ENCODE peak calls at places on chromosomes 13 and 19, in seven cellular contexts. One of them, this sample, is unnamed.

GRCh38 chr13:29923554-29924481 is 73.4 kb upstream of the UBL3 start:
- DNase-seq in sigmoid colon: peak; percentile 90
- DNase-seq in Peyer's patch: peak; percentile 86
- DNase-seq in endodermal cell: peak; percentile 93
- DNase-seq in cardiac muscle cell: peak; percentile 95
- DNase-seq in CD8-positive, alpha-beta T cell: peak; percentile 69
- DNase-seq in IMR-90: peak; percentile 99
- DNase-seq in this sample: peak; percentile 96

GRCh38 chr13:99043700-99044300 is 65.9 kb upstream of the DOCK9 start:
- DNase-seq in sigmoid colon: no peak
- DNase-seq in Peyer's patch: no peak
- DNase-seq in endodermal cell: no peak
- DNase-seq in cardiac muscle cell: no peak
- DNase-seq in CD8-positive, alpha-beta T cell: peak; percentile 31
- DNase-seq in IMR-90: no peak
- DNase-seq in this sample: no peak

GRCh38 chr19:23145617-23146415 is 29.0 kb downstream of the ZNF730 start:
- DNase-seq in sigmoid colon: no peak
- DNase-seq in Peyer's patch: no peak
- DNase-seq in endodermal cell: no peak
- DNase-seq in cardiac muscle cell: no peak
- DNase-seq in CD8-positive, alpha-beta T cell: no peak
- DNase-seq in IMR-90: no peak
- DNase-seq in this sample: no peak

GRCh38 chr13:20411638-20412342 is 113.9 kb downstream of the CRYL1 start:
- DNase-seq in sigmoid colon: no peak
- DNase-seq in Peyer's patch: no peak
- DNase-seq in endodermal cell: no peak
- DNase-seq in cardiac muscle cell: no peak
- DNase-seq in CD8-positive, alpha-beta T cell: no peak
- DNase-seq in IMR-90: no peak
- DNase-seq in this sample: no peak

GRCh38 chr19:1901940-1902404 is 3.2 kb upstream of the ADAT3 start:
- DNase-seq in sigmoid colon: peak; percentile 77
- DNase-seq in Peyer's patch: no peak
- DNase-seq in endodermal cell: no peak
- DNase-seq in cardiac muscle cell: no peak
- DNase-seq in CD8-positive, alpha-beta T cell: no peak
- DNase-seq in IMR-90: no peak
- DNase-seq in this sample: no peak

GRCh38 chr13:40149611-40150283 is 494.3 kb downstream of the COG6 start:
- DNase-seq in sigmoid colon: peak; percentile 79
- DNase-seq in Peyer's patch: no peak
- DNase-seq in endodermal cell: no peak
- DNase-seq in cardiac muscle cell: peak; percentile 88
- DNase-seq in CD8-positive, alpha-beta T cell: no peak
- DNase-seq in IMR-90: peak; percentile 53
- DNase-seq in this sample: peak; percentile 86

GRCh38 chr19:45793178-45793564 is 526 bp upstream of the DMWD start:
- DNase-seq in sigmoid colon: no peak
- DNase-seq in Peyer's patch: no peak
- DNase-seq in endodermal cell: no peak
- DNase-seq in cardiac muscle cell: no peak
- DNase-seq in CD8-positive, alpha-beta T cell: no peak
- DNase-seq in IMR-90: no peak
- DNase-seq in this sample: no peak

GRCh38 chr13:40974460-40975407 is 44.4 kb downstream of the ELF1 start:
- DNase-seq in sigmoid colon: no peak
- DNase-seq in Peyer's patch: no peak
- DNase-seq in endodermal cell: peak; percentile 64
- DNase-seq in cardiac muscle cell: peak; percentile 89
- DNase-seq in CD8-positive, alpha-beta T cell: no peak
- DNase-seq in IMR-90: peak; percentile 66
- DNase-seq in this sample: peak; percentile 50

GRCh38 chr19:5128251-5128931 is 159.5 kb downstream of the KDM4B start:
- DNase-seq in sigmoid colon: peak; percentile 85
- DNase-seq in Peyer's patch: no peak
- DNase-seq in endodermal cell: peak; percentile 87
- DNase-seq in cardiac muscle cell: peak; percentile 92
- DNase-seq in CD8-positive, alpha-beta T cell: no peak
- DNase-seq in IMR-90: peak; percentile 75
- DNase-seq in this sample: peak; percentile 83

GRCh38 chr13:42878721-42879120 is 97.3 kb downstream of the FAM216B start:
- DNase-seq in sigmoid colon: no peak
- DNase-seq in Peyer's patch: no peak
- DNase-seq in endodermal cell: no peak
- DNase-seq in cardiac muscle cell: peak; percentile 62
- DNase-seq in CD8-positive, alpha-beta T cell: no peak
- DNase-seq in IMR-90: no peak
- DNase-seq in this sample: no peak

GRCh38 chr13:71968025-71968424 is 101.0 kb upstream of the DACH1 start:
- DNase-seq in sigmoid colon: no peak
- DNase-seq in Peyer's patch: no peak
- DNase-seq in endodermal cell: peak; percentile 70
- DNase-seq in cardiac muscle cell: no peak
- DNase-seq in CD8-positive, alpha-beta T cell: no peak
- DNase-seq in IMR-90: no peak
- DNase-seq in this sample: peak; percentile 16

GRCh38 chr19:13887529-13887928 is 10.6 kb downstream of the NANOS3 start:
- DNase-seq in sigmoid colon: no peak
- DNase-seq in Peyer's patch: no peak
- DNase-seq in endodermal cell: no peak
- DNase-seq in cardiac muscle cell: peak; percentile 36
- DNase-seq in CD8-positive, alpha-beta T cell: no peak
- DNase-seq in IMR-90: peak; percentile 15
- DNase-seq in this sample: no peak

GRCh38 chr13:61110804-61111203 is 304.8 kb downstream of the PCDH20 start:
- DNase-seq in sigmoid colon: no peak
- DNase-seq in Peyer's patch: no peak
- DNase-seq in endodermal cell: no peak
- DNase-seq in cardiac muscle cell: no peak
- DNase-seq in CD8-positive, alpha-beta T cell: no peak
- DNase-seq in IMR-90: no peak
- DNase-seq in this sample: no peak

GRCh38 chr19:38869836-38870607 is 8.1 kb downstream of the RINL start:
- DNase-seq in sigmoid colon: peak; percentile 94
- DNase-seq in Peyer's patch: peak; percentile 86
- DNase-seq in endodermal cell: peak; percentile 91
- DNase-seq in cardiac muscle cell: peak; percentile 82
- DNase-seq in CD8-positive, alpha-beta T cell: peak; percentile 97
- DNase-seq in IMR-90: peak; percentile 45
- DNase-seq in this sample: peak; percentile 18

GRCh38 chr13:29849071-29849541 is 1.3 kb downstream of the UBL3 start:
- DNase-seq in sigmoid colon: no peak
- DNase-seq in Peyer's patch: peak; percentile 54
- DNase-seq in endodermal cell: peak; percentile 53
- DNase-seq in cardiac muscle cell: peak; percentile 12
- DNase-seq in CD8-positive, alpha-beta T cell: peak; percentile 52
- DNase-seq in IMR-90: peak; percentile 22
- DNase-seq in this sample: peak; percentile 17

GRCh38 chr19:38401148-38401547 is 1.7 kb upstream of the FAM98C start:
- DNase-seq in sigmoid colon: no peak
- DNase-seq in Peyer's patch: no peak
- DNase-seq in endodermal cell: no peak
- DNase-seq in cardiac muscle cell: peak; percentile 48
- DNase-seq in CD8-positive, alpha-beta T cell: no peak
- DNase-seq in IMR-90: peak; percentile 50
- DNase-seq in this sample: peak; percentile 14

GRCh38 chr13:75458696-75459422 is 23.1 kb downstream of the TBC1D4 start:
- DNase-seq in sigmoid colon: no peak
- DNase-seq in Peyer's patch: no peak
- DNase-seq in endodermal cell: peak; percentile 59
- DNase-seq in cardiac muscle cell: no peak
- DNase-seq in CD8-positive, alpha-beta T cell: no peak
- DNase-seq in IMR-90: no peak
- DNase-seq in this sample: no peak

GRCh38 chr19:36140289-36141038 is 598 bp downstream of the CAPNS1 start:
- DNase-seq in sigmoid colon: peak; percentile 78
- DNase-seq in Peyer's patch: no peak
- DNase-seq in endodermal cell: peak; percentile 87
- DNase-seq in cardiac muscle cell: peak; percentile 58
- DNase-seq in CD8-positive, alpha-beta T cell: no peak
- DNase-seq in IMR-90: peak; percentile 52
- DNase-seq in this sample: peak; percentile 62

GRCh38 chr19:7831452-7831851 is 1.4 kb downstream of the EVI5L start:
- DNase-seq in sigmoid colon: no peak
- DNase-seq in Peyer's patch: no peak
- DNase-seq in endodermal cell: peak; percentile 86
- DNase-seq in cardiac muscle cell: peak; percentile 43
- DNase-seq in CD8-positive, alpha-beta T cell: no peak
- DNase-seq in IMR-90: peak; percentile 34
- DNase-seq in this sample: no peak

GRCh38 chr19:41226053-41226873 is 7.2 kb downstream of the AXL start:
- DNase-seq in sigmoid colon: peak; percentile 90
- DNase-seq in Peyer's patch: peak; percentile 84
- DNase-seq in endodermal cell: peak; percentile 87
- DNase-seq in cardiac muscle cell: peak; percentile 93
- DNase-seq in CD8-positive, alpha-beta T cell: peak; percentile 62
- DNase-seq in IMR-90: peak; percentile 82
- DNase-seq in this sample: peak; percentile 66

GRCh38 chr13:105442941-105443340 is 1092.5 kb downstream of the EFNB2 start:
- DNase-seq in sigmoid colon: no peak
- DNase-seq in Peyer's patch: no peak
- DNase-seq in endodermal cell: no peak
- DNase-seq in cardiac muscle cell: peak; percentile 96
- DNase-seq in CD8-positive, alpha-beta T cell: no peak
- DNase-seq in IMR-90: peak; percentile 100
- DNase-seq in this sample: peak; percentile 97

GRCh38 chr19:15524781-15525180 is 16.5 kb downstream of the CYP4F22 start:
- DNase-seq in sigmoid colon: no peak
- DNase-seq in Peyer's patch: no peak
- DNase-seq in endodermal cell: no peak
- DNase-seq in cardiac muscle cell: no peak
- DNase-seq in CD8-positive, alpha-beta T cell: no peak
- DNase-seq in IMR-90: no peak
- DNase-seq in this sample: no peak

GRCh38 chr13:47288546-47288945 is 391.7 kb upstream of the HTR2A start:
- DNase-seq in sigmoid colon: no peak
- DNase-seq in Peyer's patch: no peak
- DNase-seq in endodermal cell: no peak
- DNase-seq in cardiac muscle cell: no peak
- DNase-seq in CD8-positive, alpha-beta T cell: no peak
- DNase-seq in IMR-90: peak; percentile 5
- DNase-seq in this sample: peak; percentile 42

GRCh38 chr13:45511310-45512147 is 46.8 kb downstream of the COG3 start:
- DNase-seq in sigmoid colon: no peak
- DNase-seq in Peyer's patch: no peak
- DNase-seq in endodermal cell: no peak
- DNase-seq in cardiac muscle cell: peak; percentile 85
- DNase-seq in CD8-positive, alpha-beta T cell: no peak
- DNase-seq in IMR-90: peak; percentile 83
- DNase-seq in this sample: peak; percentile 53
- H3K36me3 ChIP-seq in sigmoid colon: peaks cover 33% of the 10 kb centered on the region
- H3K36me3 ChIP-seq in Peyer's patch: peaks cover 3% of the 10 kb centered on the region
- H3K36me3 ChIP-seq in endodermal cell: peaks cover 78% of the 10 kb centered on the region
- H3K36me3 ChIP-seq in cardiac muscle cell: peaks cover 35% of the 10 kb centered on the region
- H3K36me3 ChIP-seq in CD8-positive, alpha-beta T cell: peaks cover 31% of the 10 kb centered on the region
- H3K36me3 ChIP-seq in IMR-90: peaks cover 33% of the 10 kb centered on the region
- H3K36me3 ChIP-seq in this sample: peaks cover 42% of the 10 kb centered on the region

DNA sequence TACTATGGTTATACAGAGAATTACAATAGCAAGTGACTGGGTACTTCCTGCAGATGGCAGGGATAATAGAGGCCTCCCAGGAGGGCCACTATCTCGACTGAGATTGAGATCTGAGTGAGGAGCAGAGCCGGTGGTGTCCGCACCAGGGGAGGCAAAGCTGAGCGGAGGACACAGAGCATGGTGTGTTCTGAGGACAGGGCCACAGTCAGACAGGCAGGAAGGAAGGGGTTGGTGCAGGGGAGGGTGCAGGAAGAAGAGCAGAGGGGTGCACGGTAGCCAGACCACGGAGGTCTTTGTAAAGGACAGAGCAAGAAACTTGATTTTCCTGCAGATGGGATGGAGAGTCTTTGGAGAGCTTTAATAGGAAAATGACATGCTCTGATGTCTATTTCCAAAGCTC is 152.4 kb downstream of the SHISA2 start:
- DNase-seq in sigmoid colon: no peak
- DNase-seq in Peyer's patch: no peak
- DNase-seq in endodermal cell: no peak
- DNase-seq in cardiac muscle cell: no peak
- DNase-seq in CD8-positive, alpha-beta T cell: no peak
- DNase-seq in IMR-90: no peak
- DNase-seq in this sample: no peak
- H3K27ac ChIP-seq in sigmoid colon: no peak overlapping the region
- H3K27ac ChIP-seq in Peyer's patch: no peak overlapping the region
- H3K27ac ChIP-seq in endodermal cell: no peak overlapping the region
- H3K27ac ChIP-seq in cardiac muscle cell: no peak overlapping the region
- H3K27ac ChIP-seq in CD8-positive, alpha-beta T cell: no peak overlapping the region
- H3K27ac ChIP-seq in IMR-90: no peak overlapping the region
- H3K27ac ChIP-seq in this sample: no peak overlapping the region

GRCh38 chr13:50616101-50616500 is 227.4 kb downstream of the DLEU7 start:
- DNase-seq in sigmoid colon: no peak
- DNase-seq in Peyer's patch: no peak
- DNase-seq in endodermal cell: no peak
- DNase-seq in cardiac muscle cell: peak; percentile 24
- DNase-seq in CD8-positive, alpha-beta T cell: no peak
- DNase-seq in IMR-90: peak; percentile 51
- DNase-seq in this sample: peak; percentile 69
- TF ChIP-seq CTCF in sigmoid colon: no peak
- TF ChIP-seq CTCF in Peyer's patch: no peak
- TF ChIP-seq CTCF in endodermal cell: no peak
- TF ChIP-seq CTCF in cardiac muscle cell: no peak
- TF ChIP-seq CTCF in CD8-positive, alpha-beta T cell: no peak
- TF ChIP-seq CTCF in IMR-90: no peak
- TF ChIP-seq CTCF in this sample: peak; percentile 26

GRCh38 chr13:110475117-110475516 is 86.4 kb downstream of the RAB20 start:
- DNase-seq in sigmoid colon: no peak
- DNase-seq in Peyer's patch: no peak
- DNase-seq in endodermal cell: no peak
- DNase-seq in cardiac muscle cell: no peak
- DNase-seq in CD8-positive, alpha-beta T cell: no peak
- DNase-seq in IMR-90: no peak
- DNase-seq in this sample: no peak
- H3K36me3 ChIP-seq in sigmoid colon: peaks cover 89% of the 10 kb centered on the region
- H3K36me3 ChIP-seq in Peyer's patch: no peaks in the 10 kb centered on the region
- H3K36me3 ChIP-seq in endodermal cell: peaks cover 97% of the 10 kb centered on the region
- H3K36me3 ChIP-seq in cardiac muscle cell: no peaks in the 10 kb centered on the region
- H3K36me3 ChIP-seq in CD8-positive, alpha-beta T cell: no peaks in the 10 kb centered on the region
- H3K36me3 ChIP-seq in IMR-90: peaks cover 81% of the 10 kb centered on the region
- H3K36me3 ChIP-seq in this sample: peaks cover 97% of the 10 kb centered on the region

GRCh38 chr19:56312337-56312736 is 2.3 kb downstream of the ZSCAN5A start:
- DNase-seq in sigmoid colon: no peak
- DNase-seq in Peyer's patch: no peak
- DNase-seq in endodermal cell: no peak
- DNase-seq in cardiac muscle cell: no peak
- DNase-seq in CD8-positive, alpha-beta T cell: no peak
- DNase-seq in IMR-90: no peak
- DNase-seq in this sample: no peak
- H3K27ac ChIP-seq in sigmoid colon: no peak overlapping the region
- H3K27ac ChIP-seq in Peyer's patch: no peak overlapping the region
- H3K27ac ChIP-seq in endodermal cell: no peak overlapping the region
- H3K27ac ChIP-seq in cardiac muscle cell: no peak overlapping the region
- H3K27ac ChIP-seq in CD8-positive, alpha-beta T cell: no peak overlapping the region
- H3K27ac ChIP-seq in IMR-90: no peak overlapping the region
- H3K27ac ChIP-seq in this sample: no peak overlapping the region

GRCh38 chr19:49590071-49590970 is 661 bp upstream of the PRR12 start:
- DNase-seq in sigmoid colon: peak; percentile 96
- DNase-seq in Peyer's patch: peak; percentile 97
- DNase-seq in endodermal cell: peak; percentile 100
- DNase-seq in cardiac muscle cell: peak; percentile 99
- DNase-seq in CD8-positive, alpha-beta T cell: peak; percentile 96
- DNase-seq in IMR-90: peak; percentile 95
- DNase-seq in this sample: peak; percentile 97
- TF ChIP-seq CTCF in sigmoid colon: no peak
- TF ChIP-seq CTCF in Peyer's patch: peak; percentile 7
- TF ChIP-seq CTCF in endodermal cell: peak; percentile 25
- TF ChIP-seq CTCF in cardiac muscle cell: peak; percentile 6
- TF ChIP-seq CTCF in CD8-positive, alpha-beta T cell: peak; percentile 29
- TF ChIP-seq CTCF in IMR-90: peak; percentile 10
- TF ChIP-seq CTCF in this sample: peak; percentile 29